ENCODE peak calls at places on chromosome X, in five cellular contexts. G is SK-N-SH, F is GM12878, E is HepG2, H is K562. C is an unnamed sample.

GRCh38 chrX:10048695-10049094 is 81.5 kb downstream of the CLDN34 start:
- DNase-seq in H (no peak), E (no peak), G (no peak), F (no peak), C (no peak)

GRCh38 chrX:77167993-77168392 is 279.2 kb upstream of the FGF16 start:
- DNase-seq in G (no peak), F (no peak), H (no peak), E (peak; percentile 6), C (no peak)

GRCh38 chrX:133323450-133323849 is 91.8 kb downstream of the GPC4 start:
- DNase-seq in H (no peak), F (no peak), G (no peak), E (no peak), C (no peak)

GRCh38 chrX:1534321-1535168 is 2.4 kb downstream of the P2RY8 start:
- DNase-seq in H (peak; percentile 34), E (no peak), G (no peak), F (no peak), C (no peak)

GRCh38 chrX:110044531-110045249 is 41.8 kb downstream of the TMEM164 start:
- DNase-seq in G (no peak), F (no peak), E (no peak), H (no peak), C (no peak)

GRCh38 chrX:153765138-153766079 is 1.4 kb downstream of the PLXNB3 start:
- DNase-seq in G (peak; percentile 82), E (peak; percentile 33), F (no peak), H (peak; percentile 75), C (no peak)

GRCh38 chrX:41334866-41335589 is 1.1 kb downstream of the DDX3X start:
- DNase-seq in H (peak; percentile 36), G (peak; percentile 68), E (no peak), F (no peak), C (peak; percentile 46)

GRCh38 chrX:53440101-53440500 is 5.9 kb upstream of the HSD17B10 start:
- DNase-seq in E (no peak), H (no peak), G (no peak), F (no peak), C (no peak)

GRCh38 chrX:52271212-52271611 is 86.5 kb downstream of the MAGED4 start:
- DNase-seq in E (no peak), G (no peak), H (no peak), F (no peak), C (no peak)

GRCh38 chrX:118503260-118504041 is 7.8 kb downstream of the DOCK11 start:
- DNase-seq in F (no peak), H (no peak), E (no peak), G (no peak), C (no peak)

GRCh38 chrX:17078031-17078730 is 131.7 kb downstream of the REPS2 start:
- DNase-seq in F (no peak), G (no peak), E (no peak), H (no peak), C (no peak)

GRCh38 chrX:56726609-56727008 is 2.4 kb upstream of the NBDY start:
- DNase-seq in F (no peak), H (peak; percentile 7), E (peak; percentile 41), G (peak; percentile 19), C (peak; percentile 34)

GRCh38 chrX:9141496-9141895 is 107.6 kb upstream of the FAM9B start:
- DNase-seq in H (no peak), E (no peak), F (no peak), G (no peak), C (no peak)

GRCh38 chrX:132956421-132957210 is 1.8 kb downstream of the HS6ST2 start:
- DNase-seq in G (peak; percentile 59), H (no peak), E (no peak), F (no peak), C (no peak)

GRCh38 chrX:3403748-3404147 is 57.3 kb upstream of the MXRA5 start:
- DNase-seq in G (no peak), F (no peak), E (no peak), H (no peak), C (no peak)

GRCh38 chrX:121641560-121641959 is 594.1 kb downstream of the GLUD2 start:
- DNase-seq in H (no peak), F (no peak), G (no peak), E (no peak), C (no peak)

GRCh38 chrX:71616672-71617529 is 1.4 kb downstream of the CXCR3 start:
- DNase-seq in E (peak; percentile 31), F (no peak), H (no peak), G (peak; percentile 32), C (no peak)

GRCh38 chrX:63784346-63784901 is 590 bp downstream of the ARHGEF9 start:
- DNase-seq in G (no peak), H (no peak), F (no peak), E (no peak), C (no peak)

GRCh38 chrX:154315416-154315815 is 19.8 kb downstream of the TKTL1 start:
- DNase-seq in G (no peak), H (no peak), E (no peak), F (no peak), C (no peak)

GRCh38 chrX:115650916-115651315 is 89.9 kb downstream of the PLS3 start:
- DNase-seq in H (peak; percentile 10), G (peak; percentile 52), F (peak; percentile 17), E (peak; percentile 33), C (peak; percentile 60)

GRCh38 chrX:1451251-1451675 is 1.4 kb downstream of the ASMTL start:
- DNase-seq in E (no peak), G (no peak), F (no peak), H (no peak), C (no peak)

GRCh38 chrX:65990702-65991101 is 49.2 kb downstream of the VSIG4 start:
- DNase-seq in H (no peak), G (no peak), F (no peak), E (no peak), C (no peak)

GRCh38 chrX:138711399-138712347 is at the start of gene FGF13:
- DNase-seq in F (no peak), H (no peak), E (peak; percentile 0), G (peak; percentile 35), C (peak; percentile 59)

GRCh38 chrX:30530591-30530990 is 47.0 kb downstream of the TASL start:
- DNase-seq in H (no peak), G (no peak), F (no peak), E (no peak), C (no peak)

GRCh38 chrX:118356154-118356701 is 10.3 kb downstream of the WDR44 start:
- DNase-seq in H (no peak), G (no peak), E (no peak), F (no peak), C (no peak)

DNA sequence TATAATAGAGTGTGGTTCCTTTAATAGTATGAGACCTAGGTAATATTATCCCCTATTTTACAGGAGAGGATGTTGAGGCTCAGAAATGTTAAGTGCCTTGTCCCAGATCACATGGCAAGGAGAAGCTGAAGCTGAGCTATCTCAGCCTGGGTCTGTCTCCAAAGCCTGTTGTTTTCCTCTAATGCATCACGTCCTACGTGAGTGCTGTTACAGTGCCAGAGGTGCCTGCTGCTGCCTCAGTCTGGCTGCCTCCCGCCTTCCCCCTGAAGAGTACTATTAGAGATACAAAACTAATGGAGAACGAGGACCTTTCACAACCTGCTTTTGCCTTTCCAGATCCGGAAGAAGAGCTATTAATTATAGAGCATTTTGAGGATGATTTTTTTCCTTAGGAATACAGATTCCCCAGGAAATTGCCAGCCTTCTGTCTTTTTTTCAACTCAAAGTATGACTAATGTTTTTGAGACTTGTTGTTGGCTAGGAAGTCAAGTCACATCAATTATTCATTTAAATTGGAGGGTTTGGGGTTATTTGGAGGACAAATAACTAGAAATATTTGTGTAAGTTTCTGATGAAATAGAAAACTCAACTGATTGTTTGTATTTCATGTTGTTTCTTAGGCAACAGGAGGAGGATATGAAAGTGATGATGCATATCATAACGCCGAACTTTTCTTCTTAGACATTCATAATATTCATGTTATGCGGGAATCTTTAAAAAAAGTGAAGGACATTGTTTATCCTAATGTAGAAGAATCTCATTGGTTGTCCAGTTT is 43.9 kb upstream of the MTMR1 start:
- DNase-seq in F (no peak), G (no peak), E (no peak), H (no peak), C (no peak)
- TF ChIP-seq FOXM1 in F (no peak), G (no peak), E (no peak), H (no peak), C (no peak)

GRCh38 chrX:49171752-49172279 is at the start of gene PLP2:
- DNase-seq in F (no peak), E (no peak), H (peak; percentile 52), G (peak; percentile 76), C (no peak)
- TF ChIP-seq FOXM1 in F (no peak), E (no peak), H (no peak), G (no peak), C (no peak)

GRCh38 chrX:18351774-18352173 is 2.7 kb downstream of the SCML2 start:
- DNase-seq in H (no peak), F (no peak), E (no peak), G (no peak), C (no peak)

GRCh38 chrX:18353931-18354368 is 538 bp downstream of the SCML2 start:
- DNase-seq in H (peak; percentile 46), F (no peak), E (peak; percentile 7), G (peak; percentile 70), C (peak; percentile 39)

DNA sequence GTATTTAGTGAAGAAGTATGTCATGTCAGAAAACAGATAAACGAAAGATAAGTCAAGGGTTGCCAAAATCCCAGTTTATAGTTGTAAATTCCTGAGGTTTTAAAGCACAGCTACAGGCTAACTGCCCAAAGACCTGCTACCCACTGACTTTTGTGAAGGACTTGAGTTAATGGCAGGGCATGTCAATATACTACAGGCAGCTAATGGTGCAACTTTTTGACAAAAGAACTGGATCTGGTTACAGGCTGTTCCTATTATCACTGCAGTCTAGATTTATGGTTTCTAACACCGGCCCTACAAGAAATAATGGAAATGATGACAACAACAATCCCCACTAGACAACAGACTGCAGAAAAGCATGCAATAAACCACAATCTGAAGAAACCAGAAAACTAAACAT is 6.4 kb downstream of the SCML2 start:
- DNase-seq in G (no peak), E (no peak), H (no peak), F (no peak), C (peak; percentile 33)
- TF ChIP-seq FOXM1 in G (no peak), E (no peak), H (no peak), F (no peak), C (no peak)

GRCh38 chrX:96846841-96847240 is 36.9 kb upstream of the RPA4 start:
- DNase-seq in G (no peak), H (no peak), E (no peak), F (no peak), C (no peak)
- TF ChIP-seq FOXM1 in G (no peak), H (no peak), E (no peak), F (no peak), C (no peak)

DNA sequence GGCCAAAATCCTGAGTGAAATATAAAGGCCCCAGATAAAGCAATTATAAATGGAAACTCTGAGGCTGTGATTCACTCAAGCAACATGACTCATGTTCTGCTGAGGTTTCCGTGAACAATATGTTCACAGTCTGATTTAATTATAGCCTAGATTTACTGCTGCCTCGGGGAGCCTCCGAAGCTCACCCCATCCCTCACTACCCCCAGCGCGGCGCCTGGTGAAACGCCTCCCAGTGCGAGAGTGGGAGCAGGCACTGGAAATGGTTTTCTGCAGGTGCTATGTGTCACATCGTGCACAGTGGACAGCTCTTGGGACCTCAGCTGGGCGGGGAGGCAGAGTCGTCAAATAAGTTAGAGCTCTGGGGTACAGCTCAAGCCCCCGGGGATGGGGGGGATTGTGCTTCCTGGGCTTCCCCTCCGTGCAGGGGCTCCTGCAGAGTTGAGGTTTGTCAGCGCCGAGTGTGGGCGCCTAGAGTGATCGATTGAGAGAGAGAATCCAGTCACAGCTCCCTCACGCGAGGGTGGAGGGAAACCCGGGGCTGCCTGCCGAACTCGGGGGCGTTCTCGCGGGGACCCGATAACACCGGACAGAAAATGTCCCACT is 110.6 kb downstream of the PHKA2 start:
- DNase-seq in E (no peak), H (no peak), G (peak; percentile 76), F (no peak), C (no peak)
- TF ChIP-seq FOXM1 in E (no peak), H (no peak), G (no peak), F (no peak), C (no peak)